ENCODE peak calls at places on chromosomes 6 and 20, in four cellular contexts. M is neuronal stem cell, S is mesendoderm, N is H9. P is an unnamed sample.

GRCh38 chr20:50399917-50400704 is 110.1 kb upstream of the PTPN1 start:
- DNase-seq in N (no peak), M (no peak), S (peak), P (peak)

GRCh38 chr6:56593801-56594318 is 48.8 kb downstream of the DST start:
- DNase-seq in N (no peak), S (no peak), M (no peak), P (peak)

GRCh38 chr6:119966484-119966883 is 616.9 kb upstream of the MAN1A1 start:
- DNase-seq in S (peak), M (no peak), N (peak), P (no peak)

GRCh38 chr6:4603291-4603690 is 172.9 kb upstream of the CDYL start:
- DNase-seq in N (no peak), S (no peak), M (no peak), P (peak)

GRCh38 chr6:131058236-131058635 is 4.8 kb downstream of the EPB41L2 start:
- DNase-seq in N (no peak), S (no peak), M (no peak), P (peak)

GRCh38 chr6:6603317-6603716 is 14.8 kb downstream of the LY86 start:
- DNase-seq in M (no peak), N (no peak), S (no peak), P (no peak)

GRCh38 chr6:132234356-132234755 is 166.9 kb downstream of the MOXD1 start:
- DNase-seq in N (no peak), M (no peak), S (no peak), P (no peak)

GRCh38 chr6:165439928-165440554 is 130.6 kb upstream of the C6orf118 start:
- DNase-seq in N (no peak), M (peak), S (peak), P (peak)

GRCh38 chr6:42104095-42104806 is 38.2 kb downstream of the C6orf132 start:
- DNase-seq in N (peak), M (peak), S (peak), P (no peak)

GRCh38 chr6:45657243-45657642 is 279.5 kb upstream of the SUPT3H start:
- DNase-seq in N (no peak), M (no peak), S (no peak), P (peak)

GRCh38 chr20:21507275-21508229 is 6.3 kb downstream of the NKX2-2 start:
- DNase-seq in M (no peak), N (no peak), S (no peak), P (no peak)

GRCh38 chr6:56730663-56731529 is 88.2 kb upstream of the DST start:
- DNase-seq in M (no peak), S (no peak), N (no peak), P (peak)

GRCh38 chr6:151437401-151437800 is 14.5 kb downstream of the RMND1 start:
- DNase-seq in S (no peak), M (no peak), N (no peak), P (peak)

GRCh38 chr20:62002882-62003480 is 62.7 kb downstream of the TAF4 start:
- DNase-seq in N (no peak), M (no peak), S (no peak), P (no peak)

DNA sequence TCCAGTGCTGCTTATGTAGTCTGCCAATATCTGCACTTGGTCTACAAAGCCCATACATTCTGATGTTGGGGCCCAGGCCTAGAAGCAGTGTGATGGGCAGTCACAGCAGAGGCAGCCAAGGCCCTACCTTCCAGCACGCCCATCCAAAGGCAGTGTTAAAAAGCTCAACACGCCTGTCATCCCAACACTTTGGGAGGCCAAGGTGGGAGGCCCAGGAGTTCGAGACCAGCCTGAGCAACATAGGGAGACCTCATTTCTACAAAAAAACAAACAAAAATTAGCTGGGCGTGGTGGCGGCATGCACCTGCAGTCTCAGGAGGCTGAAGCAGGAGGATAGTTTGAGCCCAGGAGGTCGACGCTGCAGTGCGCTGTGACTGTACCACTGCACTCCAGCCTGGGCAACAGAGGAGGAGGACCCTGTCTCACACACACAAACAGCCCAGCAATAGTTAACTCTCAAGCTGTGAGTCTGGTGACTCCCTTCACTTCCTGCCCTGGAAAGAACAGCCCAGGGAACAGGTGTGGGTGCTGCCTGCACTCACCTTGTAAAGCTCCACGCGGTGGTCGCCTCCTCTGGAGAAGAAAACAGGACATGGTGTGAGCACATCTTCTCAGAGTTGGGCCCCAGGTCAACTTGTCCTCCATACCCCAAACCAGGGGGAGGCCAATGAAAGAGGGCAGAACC is 68.8 kb downstream of the PYGB start:
- DNase-seq in M (no peak), S (no peak), N (no peak), P (no peak)
- H2AK5ac ChIP-seq in M (no peak), S (no peak), N (no peak), P (peak)

GRCh38 chr20:52448513-52448912 is 256.9 kb upstream of the ZFP64 start:
- DNase-seq in M (no peak), N (no peak), S (no peak), P (no peak)
- H4K8ac ChIP-seq in M (no peak), N (no peak), S (no peak), P (no peak)

GRCh38 chr6:21665436-21666199 is 72.1 kb downstream of the SOX4 start:
- DNase-seq in S (peak), N (peak), M (peak), P (no peak)

GRCh38 chr6:21666788-21667681 is 73.5 kb downstream of the SOX4 start:
- DNase-seq in M (peak), S (peak), N (peak), P (no peak)

GRCh38 chr6:21664263-21665081 is 70.9 kb downstream of the SOX4 start:
- DNase-seq in M (peak), N (peak), S (peak), P (no peak)

GRCh38 chr6:21666200-21666671 is 72.7 kb downstream of the SOX4 start:
- DNase-seq in N (peak), M (peak), S (peak), P (no peak)

DNA sequence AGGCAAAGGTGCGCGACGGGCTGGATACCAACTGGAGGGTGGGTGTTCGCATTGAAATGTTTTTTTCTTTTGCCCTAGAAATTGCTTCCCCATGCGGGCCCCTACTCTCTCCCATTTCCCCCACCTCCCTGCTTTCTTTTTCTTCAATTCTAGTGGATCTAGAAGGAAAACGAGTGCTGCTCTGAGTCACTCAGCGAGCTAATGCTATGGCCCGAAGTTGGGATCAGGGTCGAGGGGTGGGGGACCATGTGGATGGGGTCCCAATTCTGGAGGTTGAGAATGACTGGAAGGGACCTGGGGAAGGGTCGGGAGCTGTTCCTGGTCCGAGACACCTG is 71.5 kb downstream of the SOX4 start:
- DNase-seq in N (no peak), S (no peak), M (peak), P (no peak)
- H2AK5ac ChIP-seq in N (no peak), S (no peak), M (no peak), P (peak)

GRCh38 chr20:23150304-23151007 is 64.3 kb upstream of the CD93 start:
- DNase-seq in S (no peak), N (peak), M (no peak), P (no peak)
- H4K8ac ChIP-seq in S (no peak), N (no peak), M (peak), P (peak)

GRCh38 chr6:36133912-36134311 is 3.6 kb downstream of the MAPK13 start:
- DNase-seq in M (no peak), N (no peak), S (no peak), P (no peak)

GRCh38 chr6:36138667-36139066 is 8.4 kb downstream of the MAPK13 start:
- DNase-seq in M (no peak), S (no peak), N (no peak), P (no peak)

GRCh38 chr6:36135053-36135731 is 4.9 kb downstream of the MAPK13 start:
- DNase-seq in M (no peak), S (no peak), N (no peak), P (no peak)

GRCh38 chr6:36136551-36136950 is 6.2 kb downstream of the MAPK13 start:
- DNase-seq in M (no peak), N (no peak), S (no peak), P (no peak)

DNA sequence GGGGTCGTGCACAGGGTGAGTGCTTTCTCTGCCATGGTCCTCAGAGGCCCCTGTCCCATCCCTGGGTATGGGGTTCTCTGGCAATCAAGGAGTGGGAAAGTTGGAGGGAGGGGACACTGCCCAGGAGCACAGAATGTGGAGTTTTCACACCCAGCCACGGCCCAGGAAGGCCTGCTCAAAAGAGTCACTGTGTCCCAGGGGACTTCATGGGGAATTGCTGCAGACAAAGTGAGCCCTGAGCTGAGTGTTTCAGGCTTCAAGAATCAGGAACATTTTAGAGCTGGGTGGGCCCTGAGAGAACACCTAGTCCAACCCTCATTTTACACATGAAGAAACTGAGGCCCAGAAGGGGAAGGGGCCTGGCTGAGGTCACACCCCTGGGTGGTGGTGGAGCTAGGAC is 5.7 kb downstream of the MAPK13 start:
- DNase-seq in S (no peak), N (no peak), M (no peak), P (no peak)
- H2AK5ac ChIP-seq in S (no peak), N (no peak), M (no peak), P (no peak)

GRCh38 chr20:33664085-33664761 is 2.1 kb downstream of the C20orf144 start:
- DNase-seq in N (no peak), S (peak), M (no peak), P (no peak)

GRCh38 chr20:33660685-33661058 is 1.5 kb upstream of the C20orf144 start:
- DNase-seq in N (no peak), M (no peak), S (no peak), P (no peak)

GRCh38 chr20:33662172-33662571 is at the start of gene C20orf144:
- DNase-seq in M (no peak), S (no peak), N (no peak), P (no peak)

GRCh38 chr20:33664762-33665144 is 2.0 kb upstream of the ACTL10 start:
- DNase-seq in M (no peak), N (no peak), S (no peak), P (no peak)

DNA sequence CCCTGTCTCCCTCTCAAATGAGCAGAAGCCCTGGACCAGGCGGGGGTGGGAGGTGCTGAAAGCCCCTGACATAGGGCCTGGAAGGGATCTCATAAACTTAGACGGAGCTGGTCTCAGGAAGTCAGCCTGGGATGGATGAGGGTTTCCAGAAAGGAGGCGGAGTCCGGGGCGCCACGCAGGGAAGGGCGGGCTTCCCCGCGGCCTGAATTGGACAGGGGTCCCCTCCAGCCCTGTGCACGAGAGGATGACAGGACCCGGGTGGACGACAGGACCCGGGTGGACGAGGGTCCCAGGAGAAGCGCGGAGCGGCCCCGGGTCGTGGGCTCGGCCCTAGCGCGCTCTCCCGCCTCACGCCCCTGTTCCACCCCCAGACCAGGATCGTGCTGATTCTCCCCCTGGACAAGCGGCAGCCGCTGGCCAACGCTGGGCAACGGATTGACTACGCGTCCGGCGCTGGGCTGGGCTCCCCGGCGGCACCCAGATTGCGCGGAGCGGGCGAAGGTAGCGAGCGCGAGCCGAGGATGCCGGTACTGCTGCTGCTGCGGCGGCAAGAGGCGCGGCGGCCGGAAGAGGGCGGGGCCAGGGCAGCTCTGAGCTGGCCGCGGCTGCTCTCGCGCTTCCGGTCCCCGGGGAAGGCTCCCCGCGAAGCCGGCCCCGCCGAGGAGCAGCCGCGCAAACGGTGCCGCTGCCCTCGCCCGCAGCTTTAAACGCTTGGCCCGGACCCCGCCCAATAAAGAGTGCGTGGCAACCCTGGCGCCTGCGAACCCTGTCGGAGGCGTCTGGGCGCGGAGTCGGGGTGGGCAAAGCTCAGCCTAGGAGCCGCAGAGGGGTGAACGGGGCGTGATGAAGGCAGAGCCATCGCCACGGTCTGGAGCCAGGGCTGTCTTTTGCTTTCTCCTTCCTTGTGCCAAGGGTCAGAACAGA is 1.3 kb downstream of the C20orf144 start:
- DNase-seq in M (peak), N (peak), S (peak), P (peak)
- H4K8ac ChIP-seq in M (peak), N (no peak), S (no peak), P (peak)

GRCh38 chr6:159988983-159989454 is 20.1 kb downstream of the IGF2R start:
- DNase-seq in M (no peak), N (no peak), S (no peak), P (no peak)
- H2AK5ac ChIP-seq in M (peak), N (no peak), S (no peak), P (no peak)

GRCh38 chr6:43746613-43747101 is 23.4 kb upstream of the VEGFA start:
- DNase-seq in M (no peak), N (peak), S (no peak), P (no peak)
- H4K8ac ChIP-seq in M (no peak), N (no peak), S (no peak), P (no peak)